ENCODE peak calls at places on chromosomes 4 and X, in eight cellular contexts. G, T, X, A, D, E, O and B are unnamed samples.

GRCh38 chr4:5045099-5045498 is 6.2 kb upstream of the STK32B start:
- DNase-seq in G (no peak), T (peak; percentile 28), X (no peak), A (no peak), D (peak; percentile 96), E (no peak), O (no peak), B (no peak)

GRCh38 chr4:23878912-23879732 is 10.7 kb downstream of the PPARGC1A start:
- DNase-seq in G (no peak), T (no peak), X (no peak), A (no peak), D (no peak), E (no peak), O (no peak), B (peak; percentile 54)

GRCh38 chr4:86706923-86707597 is 112.9 kb downstream of the PTPN13 start:
- DNase-seq in G (no peak), T (peak; percentile 50), X (no peak), A (no peak), D (no peak), E (no peak), O (no peak), B (peak; percentile 50)

GRCh38 chrX:156002517-156002916 is 5.0 kb downstream of the IL9R start:
- DNase-seq in G (no peak), T (no peak), X (no peak), A (no peak), D (no peak), E (no peak), O (no peak), B (peak; percentile 50)

GRCh38 chrX:33252306-33252825 is 41.0 kb upstream of the DMD start:
- DNase-seq in G (no peak), T (peak; percentile 23), X (no peak), A (no peak), D (no peak), E (no peak), O (no peak), B (no peak)

GRCh38 chr4:143711543-143712159 is 11.2 kb upstream of the FREM3 start:
- DNase-seq in G (no peak), T (no peak), X (no peak), A (no peak), D (no peak), E (no peak), O (no peak), B (no peak)

GRCh38 chr4:173174184-173175156 is 5.9 kb downstream of the GALNT7 start:
- DNase-seq in G (no peak), T (no peak), X (no peak), A (no peak), D (no peak), E (no peak), O (no peak), B (peak; percentile 57)

GRCh38 chr4:78509030-78509429 is 42.5 kb upstream of the ANXA3 start:
- DNase-seq in G (no peak), T (no peak), X (no peak), A (no peak), D (no peak), E (no peak), O (no peak), B (no peak)

GRCh38 chr4:175252642-175253041 is 334.5 kb downstream of the ADAM29 start:
- DNase-seq in G (no peak), T (no peak), X (no peak), A (no peak), D (no peak), E (no peak), O (no peak), B (no peak)

GRCh38 chr4:120056249-120056648 is 10.4 kb downstream of the MAD2L1 start:
- DNase-seq in G (no peak), T (peak; percentile 50), X (no peak), A (no peak), D (peak; percentile 50), E (no peak), O (no peak), B (peak; percentile 35)

GRCh38 chr4:7004331-7004730 is 38.8 kb upstream of the TADA2B start:
- DNase-seq in G (no peak), T (no peak), X (no peak), A (peak; percentile 66), D (no peak), E (no peak), O (no peak), B (no peak)

GRCh38 chrX:11781734-11782370 is 23.8 kb downstream of the MSL3 start:
- DNase-seq in G (no peak), T (no peak), X (no peak), A (no peak), D (no peak), E (no peak), O (no peak), B (peak; percentile 82)

GRCh38 chr4:144611850-144612249 is 34.1 kb upstream of the HHIP start:
- DNase-seq in G (no peak), T (peak; percentile 42), X (no peak), A (peak; percentile 6), D (peak; percentile 12), E (no peak), O (no peak), B (peak; percentile 20)

GRCh38 chrX:115311666-115312065 is 22.2 kb downstream of the LUZP4 start:
- DNase-seq in G (no peak), T (no peak), X (peak; percentile 50), A (no peak), D (no peak), E (no peak), O (no peak), B (no peak)

GRCh38 chr4:166279261-166279660 is 406.2 kb downstream of the TLL1 start:
- DNase-seq in G (no peak), T (no peak), X (no peak), A (no peak), D (no peak), E (no peak), O (no peak), B (no peak)

GRCh38 chrX:42524374-42524773 is 253.6 kb downstream of the PPP1R2C start:
- DNase-seq in G (no peak), T (peak; percentile 61), X (no peak), A (no peak), D (no peak), E (no peak), O (no peak), B (peak; percentile 41)

GRCh38 chr4:137861682-137862081 is 329.4 kb upstream of the PCDH18 start:
- DNase-seq in G (no peak), T (peak; percentile 19), X (no peak), A (peak; percentile 18), D (peak; percentile 25), E (no peak), O (no peak), B (peak; percentile 20)

GRCh38 chr4:103150677-103151076 is 47.5 kb downstream of the CENPE start:
- DNase-seq in G (no peak), T (peak; percentile 69), X (no peak), A (peak; percentile 1), D (no peak), E (no peak), O (no peak), B (peak; percentile 92)

GRCh38 chr4:15928883-15929282 is 9.7 kb downstream of the FGFBP1 start:
- DNase-seq in G (no peak), T (no peak), X (no peak), A (no peak), D (no peak), E (no peak), O (no peak), B (no peak)

GRCh38 chr4:7863911-7864681 is 75.6 kb downstream of the AFAP1 start:
- DNase-seq in G (no peak), T (peak; percentile 51), X (no peak), A (no peak), D (no peak), E (no peak), O (peak; percentile 50), B (peak; percentile 32)

GRCh38 chr4:113013746-113014145 is 35.7 kb upstream of the ANK2 start:
- DNase-seq in G (no peak), T (no peak), X (no peak), A (no peak), D (no peak), E (no peak), O (no peak), B (no peak)

GRCh38 chr4:108702960-108703359 is 52.6 kb downstream of the OSTC start:
- DNase-seq in G (no peak), T (peak; percentile 46), X (no peak), A (no peak), D (no peak), E (no peak), O (peak; percentile 11), B (no peak)

GRCh38 chr4:186172551-186172950 is 18.8 kb upstream of the CYP4V2 start:
- DNase-seq in G (no peak), T (no peak), X (no peak), A (no peak), D (no peak), E (no peak), O (no peak), B (no peak)

GRCh38 chrX:76026751-76027150 is 146.1 kb upstream of the PBDC1 start:
- DNase-seq in G (no peak), T (no peak), X (no peak), A (no peak), D (no peak), E (no peak), O (no peak), B (no peak)

GRCh38 chr4:110188113-110188512 is 10.3 kb downstream of the ELOVL6 start:
- DNase-seq in G (no peak), T (no peak), X (no peak), A (no peak), D (no peak), E (no peak), O (no peak), B (no peak)

GRCh38 chrX:135328421-135329005 is 19.2 kb downstream of the ETDC start:
- DNase-seq in G (no peak), T (peak; percentile 44), X (no peak), A (no peak), D (no peak), E (no peak), O (no peak), B (peak; percentile 50)

GRCh38 chr4:180086480-180087170 is 2156.6 kb upstream of the TENM3 start:
- DNase-seq in G (no peak), T (no peak), X (no peak), A (no peak), D (no peak), E (no peak), O (no peak), B (no peak)

GRCh38 chr4:174972911-174973310 is 54.8 kb downstream of the ADAM29 start:
- DNase-seq in G (no peak), T (no peak), X (no peak), A (no peak), D (no peak), E (no peak), O (no peak), B (no peak)

GRCh38 chr4:138911903-138912713 is 103.5 kb upstream of the NOCT start:
- DNase-seq in G (no peak), T (no peak), X (peak; percentile 41), A (no peak), D (no peak), E (no peak), O (no peak), B (peak; percentile 45)

GRCh38 chr4:8860096-8860891 is 11.3 kb downstream of the HMX1 start:
- DNase-seq in G (no peak), T (no peak), X (no peak), A (no peak), D (no peak), E (no peak), O (no peak), B (no peak)

GRCh38 chr4:150302553-150302952 is 224.3 kb downstream of the DCLK2 start:
- DNase-seq in G (no peak), T (peak; percentile 98), X (no peak), A (peak; percentile 76), D (peak; percentile 77), E (peak; percentile 10), O (no peak), B (peak; percentile 94)